ENCODE peak calls at places on chromosomes 11 and 22, in four cellular contexts. F is HepG2, E is H1, N is GM12878. H is an unnamed sample. For H3K9me3, the result is how much of the 10 kb centered on the place peaks cover.

GRCh38 chr11:1628506-1629325 is 859 bp upstream of the KRTAP5-5 start:
- DNase-seq in E (peak), N (no peak), F (peak), H (peak)

GRCh38 chr22:23064381-23065068 is 5.8 kb upstream of the GNAZ start:
- DNase-seq in F (no peak), E (peak), N (no peak), H (no peak)

GRCh38 chr11:126132319-126132718 is 69.7 kb upstream of the CDON start:
- DNase-seq in F (no peak), N (no peak), E (no peak), H (no peak)

GRCh38 chr22:42632096-42632495 is 8.3 kb downstream of the ATP5MGL start:
- DNase-seq in E (no peak), N (no peak), F (peak), H (no peak)

GRCh38 chr11:121670792-121671275 is 218.1 kb upstream of the SORL1-AS1 start:
- DNase-seq in F (no peak), E (no peak), N (no peak), H (no peak)

GRCh38 chr11:15850992-15851615 is 505.2 kb downstream of the SOX6 start:
- DNase-seq in F (no peak), N (no peak), E (no peak), H (no peak)

GRCh38 chr22:44455151-44455962 is 42.7 kb downstream of the RTL6 start:
- DNase-seq in E (no peak), N (no peak), F (no peak), H (no peak)

GRCh38 chr11:26649884-26650283 is 72.0 kb downstream of the SLC5A12 start:
- DNase-seq in E (peak), F (peak), N (peak), H (peak)

GRCh38 chr11:105100206-105100605 is 39.4 kb downstream of the CARD18 start:
- DNase-seq in E (no peak), N (no peak), F (no peak), H (no peak)

GRCh38 chr11:63629426-63629825 is 15.2 kb upstream of the PLAAT3 start:
- DNase-seq in E (no peak), F (no peak), N (no peak), H (no peak)

GRCh38 chr11:57432017-57432590 is 5.2 kb upstream of the SLC43A3 start:
- DNase-seq in N (no peak), F (no peak), E (no peak), H (no peak)

GRCh38 chr11:94757037-94757681 is 11.0 kb upstream of the AMOTL1 start:
- DNase-seq in E (no peak), F (no peak), N (no peak), H (no peak)

GRCh38 chr22:32202539-32203180 is 2.2 kb downstream of the RFPL2 start:
- DNase-seq in N (no peak), F (peak), E (peak), H (peak)

GRCh38 chr11:122100222-122101080 is 15.6 kb downstream of the BLID start:
- DNase-seq in E (peak), F (no peak), N (no peak), H (no peak)

GRCh38 chr11:2269601-2270321 is 627 bp downstream of the ASCL2 start:
- DNase-seq in E (peak), F (no peak), N (no peak), H (peak)

GRCh38 chr11:110582728-110583432 is 129.4 kb downstream of the ARHGAP20 start:
- DNase-seq in E (no peak), N (no peak), F (no peak), H (no peak)

GRCh38 chr11:64441127-64441526 is 82.2 kb downstream of the RPS6KA4 start:
- DNase-seq in N (no peak), F (no peak), E (no peak), H (no peak)

GRCh38 chr11:69666752-69667536 is 8.2 kb downstream of the LTO1 start:
- DNase-seq in E (no peak), N (no peak), F (no peak), H (no peak)

GRCh38 chr11:128720522-128720985 is 26.7 kb downstream of the FLI1 start:
- DNase-seq in E (peak), F (no peak), N (no peak), H (no peak)

GRCh38 chr11:3225826-3226750 is 6.1 kb downstream of the MRGPRE start:
- DNase-seq in E (no peak), N (no peak), F (no peak), H (no peak)

GRCh38 chr11:120748485-120748814 is 236.9 kb downstream of the GRIK4 start:
- DNase-seq in E (no peak), N (no peak), F (no peak), H (no peak)

GRCh38 chr22:19962909-19963806 is 21.5 kb upstream of the TXNRD2 start:
- DNase-seq in F (peak), N (no peak), E (peak), H (no peak)

GRCh38 chr22:28112130-28112529 is 193.1 kb upstream of the PITPNB start:
- DNase-seq in E (no peak), N (no peak), F (no peak), H (no peak)

GRCh38 chr11:65899356-65900124 is 648 bp downstream of the FOSL1 start:
- DNase-seq in N (no peak), F (peak), E (peak), H (no peak)

DNA sequence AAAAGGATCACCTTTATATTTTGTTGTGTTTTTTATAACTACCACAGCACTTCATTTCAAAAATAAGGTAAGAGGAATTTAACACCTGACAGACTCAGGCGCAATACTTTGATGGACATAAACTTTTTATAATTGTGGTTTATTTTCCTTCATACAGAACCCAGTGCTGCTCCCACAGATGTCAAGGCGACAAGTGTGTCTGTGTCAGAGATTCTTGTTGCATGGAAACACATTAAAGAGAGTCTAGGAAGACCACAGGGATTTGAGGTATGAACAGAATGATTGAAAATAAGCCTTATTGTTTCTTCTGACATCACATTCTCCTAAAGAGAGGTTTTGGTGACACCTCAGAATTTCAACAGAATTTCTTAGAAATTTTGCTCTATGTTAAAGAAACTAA is 378.9 kb upstream of the ARHGAP42 start:
- DNase-seq in F (no peak), N (no peak), E (no peak), H (no peak)
- H3K9me3 ChIP-seq in F (under half), N (under half), E (under half), H (under half)

GRCh38 chr22:36743011-36743410 is 32.9 kb downstream of the IFT27 start:
- DNase-seq in N (no peak), F (no peak), E (no peak), H (no peak)

GRCh38 chr22:36741204-36741793 is 34.6 kb downstream of the IFT27 start:
- DNase-seq in F (no peak), E (no peak), N (no peak), H (peak)

GRCh38 chr22:36743591-36744412 is 32.1 kb downstream of the IFT27 start:
- DNase-seq in E (no peak), N (no peak), F (no peak), H (no peak)

GRCh38 chr22:36740716-36741115 is 35.2 kb downstream of the IFT27 start:
- DNase-seq in E (no peak), N (no peak), F (no peak), H (no peak)

GRCh38 chr22:36741968-36742367 is 34.0 kb downstream of the IFT27 start:
- DNase-seq in N (no peak), E (no peak), F (no peak), H (no peak)
- TF ChIP-seq ZNF274 in N (no peak), E (no peak), F (no peak), H (no peak)

DNA sequence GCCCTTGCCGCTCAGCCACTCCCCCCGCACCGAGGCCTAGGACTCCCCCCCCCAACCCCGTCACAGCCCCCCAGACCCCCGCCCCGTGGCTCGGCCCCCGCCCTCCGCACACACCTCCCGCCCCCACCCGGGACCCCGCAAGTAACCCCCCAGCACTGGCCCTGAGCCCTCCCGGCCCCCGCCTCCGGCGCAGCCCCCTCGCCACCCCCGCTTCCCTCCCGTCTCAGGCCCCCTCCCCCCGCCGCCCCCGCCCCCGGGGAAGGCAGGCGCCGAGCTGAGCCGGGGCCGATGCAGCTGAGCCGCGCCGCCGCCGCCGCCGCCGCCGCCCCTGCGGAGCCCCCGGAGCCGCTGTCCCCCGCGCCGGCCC is 1.5 kb downstream of the SHANK3 start:
- DNase-seq in E (no peak), F (no peak), N (no peak), H (no peak)
- TF ChIP-seq SUZ12 in E (no peak), F (no peak), N (no peak), H (no peak)

GRCh38 chr11:75113049-75113448 is 16.4 kb upstream of the OR2AT4 start:
- DNase-seq in F (no peak), E (no peak), N (no peak), H (no peak)
- H3K9me3 ChIP-seq in F (under half), E (under half), N (under half), H (under half)

DNA sequence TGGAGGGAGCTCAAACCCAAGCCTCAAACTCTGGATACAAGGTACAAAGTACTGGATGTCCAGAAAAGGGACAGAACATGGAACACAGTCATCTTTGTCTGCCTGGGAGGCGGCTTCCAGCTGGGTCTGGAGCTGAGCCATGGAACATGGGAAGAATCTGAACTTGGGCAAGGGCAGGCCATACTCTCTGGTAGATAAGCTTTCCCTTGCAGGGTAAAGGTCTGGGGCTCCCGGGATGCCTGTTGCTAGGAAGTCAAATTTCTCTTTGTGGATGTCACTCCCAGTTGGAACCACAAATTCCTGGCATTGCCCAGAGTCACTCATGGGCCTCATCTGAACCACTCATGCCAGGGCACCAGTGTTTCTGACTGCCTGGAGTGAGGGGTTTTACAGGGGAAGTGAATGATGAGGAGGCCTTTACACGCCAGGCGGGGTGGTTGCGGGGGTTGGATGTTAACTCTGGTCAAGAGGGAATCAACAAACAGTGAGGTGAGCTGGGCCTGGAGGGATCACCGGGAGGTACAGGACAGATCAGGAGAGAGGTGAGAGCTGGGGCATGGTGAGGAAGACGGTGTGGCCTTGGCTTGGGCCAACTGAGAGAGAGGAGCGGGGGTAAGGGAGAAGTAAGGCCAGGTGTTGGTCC is 5.7 kb downstream of the FTH1 start:
- DNase-seq in E (no peak), N (no peak), F (peak), H (no peak)
- TF ChIP-seq ZNF274 in E (no peak), N (no peak), F (no peak), H (no peak)

DNA sequence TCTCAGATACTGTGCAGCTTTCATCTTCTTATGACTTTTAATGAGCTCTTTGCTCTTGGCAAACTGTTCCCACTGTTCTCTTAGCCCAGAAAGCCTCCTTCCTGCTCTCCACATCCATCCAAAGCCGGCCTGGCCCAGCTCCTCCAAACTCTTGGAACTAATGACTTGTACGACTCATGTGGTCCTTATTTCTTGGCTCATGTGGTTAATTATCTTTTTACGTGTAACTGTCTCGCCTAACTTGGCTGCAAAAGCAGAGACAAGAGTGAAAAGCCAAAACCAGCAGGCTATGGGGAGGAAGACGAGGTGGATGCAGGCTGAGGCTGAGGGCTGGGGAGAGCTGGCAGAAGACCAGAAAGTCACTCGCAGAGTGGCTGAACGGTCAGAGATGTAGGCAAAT is 5.5 kb downstream of the CSNK2A3 start:
- DNase-seq in N (no peak), F (no peak), E (no peak), H (no peak)
- TF ChIP-seq SUZ12 in N (no peak), F (no peak), E (no peak), H (no peak)

H was measured in NT2/D1.